ENCODE peak calls at places on chromosomes 2 and 18, in four cellular contexts. B is fibroblast of lung, P is IMR-90, E is GM23338. D is an unnamed sample.

GRCh38 chr2:212538156-212539144 is at the start of gene ERBB4:
- DNase-seq in P (no peak), E (peak; percentile 47), B (no peak), D (no peak)

GRCh38 chr18:41162191-41162590 is 792.8 kb upstream of the PIK3C3 start:
- DNase-seq in B (no peak), E (no peak), P (no peak), D (no peak)

GRCh38 chr2:164514491-164514890 is 106.8 kb downstream of the GRB14 start:
- DNase-seq in P (no peak), B (peak; percentile 56), E (no peak), D (no peak)

GRCh38 chr18:57497372-57498294 is 62.5 kb downstream of the ONECUT2 start:
- DNase-seq in P (peak; percentile 24), E (no peak), B (peak; percentile 3), D (no peak)

GRCh38 chr2:66698879-66699278 is 264.0 kb downstream of the MEIS1 start:
- DNase-seq in B (no peak), E (no peak), P (no peak), D (no peak)

GRCh38 chr2:121128741-121129659 is 156.0 kb downstream of the TFCP2L1 start:
- DNase-seq in B (no peak), P (no peak), E (peak; percentile 79), D (no peak)

GRCh38 chr18:6310714-6311113 is 104.0 kb downstream of the L3MBTL4 start:
- DNase-seq in B (no peak), P (no peak), E (no peak), D (no peak)

GRCh38 chr18:54880706-54881105 is 52.4 kb downstream of the RAB27B start:
- DNase-seq in E (peak; percentile 7), P (peak; percentile 79), B (peak; percentile 68), D (peak; percentile 46)

GRCh38 chr2:109230980-109231420 is 102.0 kb downstream of the SH3RF3 start:
- DNase-seq in B (no peak), E (no peak), P (no peak), D (no peak)

GRCh38 chr2:73172963-73173362 is 29.4 kb upstream of the NOTO start:
- DNase-seq in E (no peak), P (peak; percentile 69), B (peak; percentile 59), D (no peak)

GRCh38 chr2:11955883-11956282 is 209.5 kb downstream of the LPIN1 start:
- DNase-seq in E (no peak), P (no peak), B (no peak), D (no peak)

GRCh38 chr18:36127866-36128845 is 984 bp downstream of the SLC39A6 start:
- DNase-seq in P (peak; percentile 69), E (peak; percentile 52), B (peak; percentile 47), D (no peak)

GRCh38 chr2:184596819-184597411 is 1.4 kb upstream of the ZNF804A start:
- DNase-seq in E (peak; percentile 48), B (peak; percentile 78), P (peak; percentile 81), D (peak; percentile 59)

GRCh38 chr2:233481368-233482142 is 85.0 kb downstream of the USP40 start:
- DNase-seq in E (no peak), B (no peak), P (no peak), D (no peak)

GRCh38 chr2:241816431-241817121 is 7.6 kb downstream of the NEU4 start:
- DNase-seq in B (no peak), P (no peak), E (no peak), D (no peak)

GRCh38 chr18:58556333-58557012 is 72.4 kb downstream of the ALPK2 start:
- DNase-seq in B (peak; percentile 44), E (no peak), P (no peak), D (no peak)

DNA sequence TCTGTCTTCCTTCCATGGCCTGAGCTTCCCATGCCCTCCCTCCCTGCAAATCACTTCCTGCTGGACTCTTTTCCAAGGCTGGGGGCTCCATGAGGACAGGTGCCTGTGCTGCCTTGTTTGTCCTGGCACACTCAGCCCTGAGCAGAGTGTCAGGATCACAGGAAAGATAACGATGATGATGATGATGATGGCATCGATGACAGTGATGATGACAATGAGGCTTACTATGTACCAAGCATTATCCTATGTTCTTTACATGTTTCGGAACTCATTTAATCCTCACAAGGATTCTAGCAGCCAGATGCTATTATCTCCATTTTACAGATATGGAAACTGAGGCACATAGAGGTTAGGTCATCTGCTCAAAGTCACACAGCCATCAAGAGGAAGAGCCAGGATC is 170.0 kb downstream of the CTIF start:
- DNase-seq in B (no peak), E (no peak), P (no peak), D (no peak)
- H3K27ac ChIP-seq in B (no peak overlapping the region), E (no peak overlapping the region), P (no peak overlapping the region), D (no peak overlapping the region)

GRCh38 chr2:202064206-202064880 is 8.7 kb upstream of the KIAA2012 start:
- DNase-seq in P (peak; percentile 94), E (peak; percentile 60), B (peak; percentile 99), D (peak; percentile 67)

GRCh38 chr2:202056611-202057010 is 16.4 kb upstream of the KIAA2012 start:
- DNase-seq in B (no peak), E (no peak), P (peak; percentile 51), D (no peak)

GRCh38 chr2:202061695-202062094 is 11.4 kb upstream of the KIAA2012 start:
- DNase-seq in P (no peak), E (no peak), B (no peak), D (no peak)

GRCh38 chr2:202064881-202065230 is 8.2 kb upstream of the KIAA2012 start:
- DNase-seq in E (no peak), B (no peak), P (no peak), D (no peak)

DNA sequence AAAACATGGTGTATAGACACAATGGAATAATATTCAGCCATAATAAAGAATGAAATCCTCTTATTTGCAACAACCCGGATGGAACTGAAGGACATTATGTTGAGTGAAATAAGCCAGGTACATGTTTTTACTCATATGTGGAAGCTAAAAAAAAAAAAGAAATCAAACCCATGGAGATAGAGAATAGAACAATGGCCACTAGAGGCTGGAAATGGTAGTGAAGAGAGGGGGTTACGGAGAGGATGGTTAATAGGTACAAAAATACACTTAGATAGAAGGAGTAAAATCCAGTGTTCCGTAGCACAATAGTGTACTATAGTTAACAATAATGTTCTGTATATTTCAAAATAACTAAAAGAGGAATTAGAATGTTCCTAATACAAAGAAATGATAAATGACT is 12.8 kb upstream of the KIAA2012 start:
- DNase-seq in E (peak; percentile 60), B (no peak), P (no peak), D (no peak)
- TF ChIP-seq CTCF in E (peak; percentile 69), B (no peak), P (peak; percentile 7), D (peak; percentile 27)

GRCh38 chr2:101803128-101803527 is 105.6 kb downstream of the MAP4K4 start:
- DNase-seq in B (peak; percentile 86), P (peak; percentile 61), E (no peak), D (no peak)

GRCh38 chr2:101805146-101806088 is 107.9 kb downstream of the MAP4K4 start:
- DNase-seq in E (peak; percentile 30), P (peak; percentile 83), B (peak; percentile 83), D (no peak)

GRCh38 chr2:101802329-101802728 is 104.8 kb downstream of the MAP4K4 start:
- DNase-seq in E (no peak), P (no peak), B (no peak), D (no peak)

GRCh38 chr2:101806123-101806522 is 108.6 kb downstream of the MAP4K4 start:
- DNase-seq in P (peak; percentile 76), B (peak; percentile 88), E (peak; percentile 67), D (no peak)

DNA sequence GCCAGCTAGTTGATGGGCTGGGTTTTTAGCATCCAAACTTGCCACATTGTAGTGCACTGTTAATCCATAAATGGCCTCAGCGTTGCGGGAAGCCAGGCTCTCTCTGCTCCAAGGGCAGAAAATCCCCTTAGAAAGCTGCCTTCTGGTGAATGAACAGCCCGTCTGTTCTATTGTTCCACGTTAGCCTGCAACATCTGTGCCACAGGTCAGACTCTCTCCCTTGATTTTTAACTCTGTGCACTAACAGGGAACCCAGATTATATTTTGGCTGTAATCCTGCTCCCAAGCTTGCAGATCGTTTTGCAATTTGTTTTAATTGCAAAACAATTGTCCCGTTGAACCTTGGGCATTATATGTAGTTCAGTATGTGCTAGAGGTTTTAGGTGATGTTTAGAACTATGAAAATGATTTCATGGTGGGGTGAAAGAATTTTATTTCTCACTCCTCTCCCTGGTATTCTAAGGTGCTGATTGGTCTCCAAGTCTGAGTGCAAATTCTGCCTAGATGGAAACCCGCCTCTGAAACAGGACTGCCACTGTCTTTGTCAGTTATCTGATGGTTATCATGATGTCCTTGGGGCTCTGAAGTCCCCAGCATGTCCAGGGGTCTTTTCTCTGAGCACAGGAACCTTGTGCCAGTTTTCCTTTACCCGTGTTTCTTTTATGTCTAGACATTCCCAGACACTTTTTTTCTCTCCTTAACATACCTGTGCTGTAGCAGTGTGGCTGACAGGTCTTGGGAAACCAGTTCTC is 106.6 kb downstream of the MAP4K4 start:
- DNase-seq in B (no peak), P (no peak), E (no peak), D (no peak)
- H3K27ac ChIP-seq in B (peak overlapping the region; percentile 24), P (no peak overlapping the region), E (peak overlapping the region; percentile 82), D (no peak overlapping the region)

DNA sequence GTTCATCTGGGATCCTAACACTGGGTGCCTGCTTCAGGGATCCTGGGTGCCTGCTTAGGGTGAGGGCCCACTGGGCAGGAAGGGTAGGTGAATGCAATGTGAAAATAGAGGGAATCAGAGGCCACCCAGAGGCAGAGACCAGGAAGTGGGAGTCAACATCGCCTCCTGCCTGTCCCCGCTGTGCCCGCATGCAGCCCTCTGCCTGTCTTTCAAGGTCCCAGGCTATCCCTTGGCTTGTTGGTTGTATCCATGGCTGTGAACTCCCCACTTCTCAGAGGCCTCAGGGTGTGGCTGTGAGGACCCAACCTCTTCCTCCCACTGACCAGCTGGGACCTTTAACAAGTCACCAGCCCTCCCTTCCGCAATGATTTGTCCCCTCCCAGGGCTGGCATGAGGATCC is 26.5 kb downstream of the PSD4 start:
- DNase-seq in P (no peak), E (peak; percentile 56), B (no peak), D (no peak)
- TF ChIP-seq CTCF in P (no peak), E (peak; percentile 53), B (no peak), D (no peak)

GRCh38 chr2:230878599-230878965 is 13.8 kb downstream of the ITM2C start:
- DNase-seq in B (no peak), P (no peak), E (no peak), D (no peak)
- H3K27ac ChIP-seq in B (no peak overlapping the region), P (no peak overlapping the region), E (peak overlapping the region; percentile 19), D (no peak overlapping the region)

GRCh38 chr2:180559766-180560165 is 420.6 kb upstream of the UBE2E3 start:
- DNase-seq in B (no peak), E (no peak), P (no peak), D (no peak)
- TF ChIP-seq CTCF in B (no peak), E (no peak), P (no peak), D (no peak)

GRCh38 chr2:71558300-71559051 is 105.1 kb downstream of the DYSF start:
- DNase-seq in E (peak; percentile 32), B (peak; percentile 20), P (no peak), D (no peak)
- H3K27ac ChIP-seq in E (no peak overlapping the region), B (no peak overlapping the region), P (no peak overlapping the region), D (no peak overlapping the region)

GRCh38 chr18:48317781-48318381 is 91.3 kb downstream of the ZBTB7C start:
- DNase-seq in E (no peak), P (no peak), B (no peak), D (no peak)
- TF ChIP-seq CTCF in E (peak; percentile 45), P (no peak), B (no peak), D (no peak)

D was measured in AG04450.